ENCODE peak calls at places on chromosomes 5 and 9, in five cellular contexts. S is IMR-90, E is upper lobe of right lung, W is HepG2, Q is psoas muscle. V is an unnamed sample.

GRCh38 chr9:4786599-4786998 is 6.1 kb upstream of the RCL1 start:
- DNase-seq in S (no peak), E (no peak), W (no peak), Q (no peak), V (no peak)

GRCh38 chr9:130183133-130183762 is 11.0 kb downstream of the NCS1 start:
- DNase-seq in S (peak; percentile 71), E (no peak), W (peak; percentile 46), Q (no peak), V (no peak)

GRCh38 chr5:52994266-52994665 is 5.1 kb downstream of the ITGA2 start:
- DNase-seq in S (peak; percentile 57), E (no peak), W (no peak), Q (no peak), V (no peak)

GRCh38 chr5:177494356-177495195 is 2.8 kb downstream of the PDLIM7 start:
- DNase-seq in S (peak; percentile 92), E (peak; percentile 74), W (peak; percentile 47), Q (peak; percentile 69), V (peak; percentile 88)

GRCh38 chr5:59317023-59317771 is 576.3 kb downstream of the PDE4D start:
- DNase-seq in S (peak; percentile 23), E (no peak), W (no peak), Q (no peak), V (peak; percentile 21)

GRCh38 chr9:110541950-110542349 is 37.6 kb downstream of the SVEP1 start:
- DNase-seq in S (peak; percentile 16), E (no peak), W (no peak), Q (no peak), V (no peak)

GRCh38 chr5:54547711-54548250 is 30.2 kb downstream of the SNX18 start:
- DNase-seq in S (peak; percentile 90), E (no peak), W (peak; percentile 6), Q (peak; percentile 60), V (peak; percentile 80)

GRCh38 chr9:14522627-14523379 is 170.4 kb downstream of the ZDHHC21 start:
- DNase-seq in S (no peak), E (no peak), W (no peak), Q (no peak), V (no peak)

GRCh38 chr5:150434502-150434901 is 15.0 kb downstream of the RPS14 start:
- DNase-seq in S (peak; percentile 98), E (no peak), W (peak; percentile 40), Q (no peak), V (no peak)

GRCh38 chr9:17695482-17695881 is 116.6 kb downstream of the SH3GL2 start:
- DNase-seq in S (no peak), E (no peak), W (no peak), Q (no peak), V (no peak)

GRCh38 chr5:73844165-73844564 is 218.2 kb downstream of the ARHGEF28 start:
- DNase-seq in S (no peak), E (no peak), W (no peak), Q (no peak), V (no peak)

GRCh38 chr9:21506910-21507795 is 25.0 kb upstream of the IFNE start:
- DNase-seq in S (peak; percentile 91), E (no peak), W (no peak), Q (no peak), V (no peak)

GRCh38 chr9:78397045-78397843 is 100.3 kb downstream of the PSAT1 start:
- DNase-seq in S (no peak), E (no peak), W (no peak), Q (no peak), V (no peak)

GRCh38 chr9:5800969-5801738 is 31.8 kb downstream of the ERMP1 start:
- DNase-seq in S (no peak), E (no peak), W (no peak), Q (no peak), V (no peak)

GRCh38 chr9:88746029-88746743 is 211.2 kb downstream of the NXNL2 start:
- DNase-seq in S (peak; percentile 95), E (no peak), W (no peak), Q (peak; percentile 59), V (peak; percentile 70)

GRCh38 chr5:150778517-150779396 is at the start of gene SMIM3:
- DNase-seq in S (peak; percentile 63), E (peak; percentile 92), W (peak; percentile 47), Q (peak; percentile 85), V (peak; percentile 80)

GRCh38 chr9:70053864-70054263 is 10.2 kb downstream of the MAMDC2 start:
- DNase-seq in S (no peak), E (no peak), W (no peak), Q (no peak), V (no peak)

GRCh38 chr5:100797863-100798262 is 105.2 kb downstream of the ST8SIA4 start:
- DNase-seq in S (peak; percentile 56), E (no peak), W (no peak), Q (no peak), V (no peak)

GRCh38 chr5:15255601-15256000 is 244.4 kb upstream of the FBXL7 start:
- DNase-seq in S (no peak), E (no peak), W (no peak), Q (no peak), V (no peak)

GRCh38 chr9:35042081-35042604 is 30.3 kb downstream of the VCP start:
- DNase-seq in S (peak; percentile 49), E (no peak), W (no peak), Q (peak; percentile 30), V (no peak)

GRCh38 chr9:109956811-109957440 is 176.9 kb downstream of the PALM2AKAP2 start:
- DNase-seq in S (peak; percentile 64), E (no peak), W (no peak), Q (no peak), V (no peak)

GRCh38 chr9:35271637-35272036 is 109.8 kb downstream of the UNC13B start:
- DNase-seq in S (no peak), E (no peak), W (no peak), Q (no peak), V (no peak)

GRCh38 chr9:36284226-36284625 is 26.0 kb upstream of the GNE start:
- DNase-seq in S (no peak), E (no peak), W (no peak), Q (no peak), V (no peak)

GRCh38 chr9:35611230-35611797 is 6.3 kb downstream of the TESK1 start:
- DNase-seq in S (peak; percentile 35), E (no peak), W (peak; percentile 17), Q (peak; percentile 51), V (peak; percentile 50)

GRCh38 chr9:89635007-89635742 is 30.4 kb downstream of the GADD45G start:
- DNase-seq in S (peak; percentile 40), E (peak; percentile 84), W (no peak), Q (no peak), V (no peak)

GRCh38 chr9:134206317-134207300 is 42.2 kb upstream of the RNU6ATAC start:
- DNase-seq in S (no peak), E (peak; percentile 40), W (no peak), Q (peak; percentile 9), V (peak; percentile 13)

GRCh38 chr9:29160763-29161353 is 1587.6 kb upstream of the C9orf72 start:
- DNase-seq in S (no peak), E (no peak), W (no peak), Q (no peak), V (no peak)

GRCh38 chr5:104184264-104184663 is 621.7 kb upstream of the NUDT12 start:
- DNase-seq in S (no peak), E (no peak), W (no peak), Q (no peak), V (no peak)

DNA sequence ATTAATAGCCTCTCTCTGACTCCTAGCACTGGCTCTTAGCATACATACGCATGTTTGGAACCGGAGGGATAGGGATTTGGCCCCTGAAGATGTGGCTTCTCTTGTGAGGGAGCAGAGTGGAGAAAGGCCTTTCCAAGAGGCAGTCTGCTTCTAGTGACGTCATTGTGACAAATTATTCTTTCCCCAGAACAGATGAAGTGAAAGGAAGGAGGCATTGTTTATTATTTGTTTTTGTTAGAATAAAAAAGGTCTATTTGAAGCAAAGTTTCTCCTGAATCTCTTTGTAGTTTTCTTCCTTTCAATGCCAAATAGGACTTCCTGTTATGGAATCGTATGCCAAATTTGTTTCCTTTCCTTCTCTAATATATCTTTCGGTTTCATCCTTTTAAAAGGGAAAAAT is 361.6 kb downstream of the ICE1 start:
- DNase-seq in S (no peak), E (no peak), W (no peak), Q (no peak), V (no peak)
- H3K4me3 ChIP-seq in S (no peak overlapping the region), E (no peak overlapping the region), W (no peak overlapping the region), Q (no peak overlapping the region), V (no peak overlapping the region)

GRCh38 chr9:137128158-137129088 is 10.5 kb upstream of the GRIN1 start:
- DNase-seq in S (no peak), E (no peak), W (no peak), Q (no peak), V (no peak)

GRCh38 chr9:137127301-137128157 is 11.4 kb upstream of the GRIN1 start:
- DNase-seq in S (no peak), E (peak; percentile 75), W (peak; percentile 65), Q (no peak), V (no peak)

GRCh38 chr9:137126786-137127185 is 12.2 kb upstream of the GRIN1 start:
- DNase-seq in S (no peak), E (no peak), W (no peak), Q (no peak), V (no peak)

GRCh38 chr9:137129089-137129455 is 9.9 kb upstream of the GRIN1 start:
- DNase-seq in S (peak; percentile 25), E (no peak), W (no peak), Q (no peak), V (no peak)

DNA sequence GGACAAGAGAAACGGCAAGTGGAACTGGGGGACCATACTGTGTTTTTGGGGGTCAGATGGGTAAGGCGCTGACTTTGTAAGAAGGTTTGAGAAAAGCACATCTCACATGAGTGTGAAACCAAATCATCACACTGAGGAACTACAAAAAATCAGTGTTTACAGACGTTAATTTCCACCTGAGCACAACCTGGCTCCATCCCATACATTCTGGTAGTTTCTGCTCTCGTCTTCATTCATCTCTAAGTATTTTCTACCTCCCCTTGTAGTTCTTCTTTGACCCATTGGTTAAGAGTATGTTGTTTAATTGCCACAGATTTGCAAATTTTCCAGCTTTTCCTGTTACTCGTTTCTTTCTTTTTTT is 8.9 kb upstream of the DPP7 start:
- DNase-seq in S (no peak), E (no peak), W (no peak), Q (no peak), V (no peak)
- H3K4me1 ChIP-seq in S (peaks cover 9% of the 10 kb centered on the region), E (peaks cover 20% of the 10 kb centered on the region), W (peaks cover 30% of the 10 kb centered on the region), Q (peaks cover 7% of the 10 kb centered on the region), V (no peaks in the 10 kb centered on the region)

GRCh38 chr9:2214707-2215106 is 199.6 kb downstream of the SMARCA2 start:
- DNase-seq in S (no peak), E (no peak), W (no peak), Q (no peak), V (no peak)
- H3K4me3 ChIP-seq in S (no peak overlapping the region), E (no peak overlapping the region), W (no peak overlapping the region), Q (no peak overlapping the region), V (no peak overlapping the region)

DNA sequence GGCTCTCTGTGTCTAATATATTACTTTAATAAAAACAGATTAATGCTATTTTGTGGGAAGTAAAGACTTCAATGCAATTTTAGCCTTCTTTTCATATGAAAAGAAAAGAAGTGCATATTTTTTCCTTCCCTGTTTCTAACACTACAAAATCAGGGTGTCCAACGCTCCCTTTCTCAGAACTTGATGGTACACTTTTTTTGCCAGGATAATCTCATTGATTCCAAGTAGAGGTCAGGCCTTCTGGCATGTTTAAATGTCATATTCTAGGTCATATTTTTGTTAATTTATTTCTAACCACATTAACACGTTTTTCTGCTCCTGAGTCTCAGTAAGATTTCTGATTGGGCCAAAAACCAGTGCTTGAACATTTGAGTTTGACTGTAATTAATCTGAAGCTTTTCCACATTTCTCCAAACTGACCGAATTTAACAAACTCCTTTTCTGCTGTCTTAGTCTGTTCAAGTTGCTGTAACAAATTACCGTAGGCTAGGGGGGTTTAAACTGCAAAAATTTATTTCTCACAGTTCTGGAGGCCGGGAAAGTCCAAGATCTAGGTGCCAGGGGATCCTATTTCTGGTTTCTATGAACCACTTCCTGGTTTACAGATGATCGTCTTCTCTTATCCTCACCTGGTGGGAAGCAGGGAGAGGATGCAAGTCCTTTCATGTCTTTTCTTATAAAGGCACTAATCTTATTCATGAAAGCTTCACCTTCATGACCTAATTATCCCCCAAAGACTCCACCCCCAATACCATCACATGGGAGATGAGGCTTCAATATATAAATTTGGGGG is 63.2 kb upstream of the ELL2 start:
- DNase-seq in S (no peak), E (no peak), W (no peak), Q (no peak), V (no peak)
- H3K4me1 ChIP-seq in S (peaks cover 14% of the 10 kb centered on the region), E (no peaks in the 10 kb centered on the region), W (peaks cover 25% of the 10 kb centered on the region), Q (no peaks in the 10 kb centered on the region), V (no peaks in the 10 kb centered on the region)

V was measured in uterus.